ENCODE peak calls at places on chromosomes 2 and 18, in six cellular contexts. P, G, A, V, F and O are unnamed samples.

GRCh38 chr18:46278481-46279465 is 174.6 kb downstream of the HAUS1 start:
- DNase-seq in G (peak; percentile 25), A (no peak), P (no peak), F (no peak), V (no peak), O (no peak)

GRCh38 chr18:59881728-59882685 is 17.8 kb upstream of the PMAIP1 start:
- DNase-seq in G (peak; percentile 74), F (no peak), V (no peak), A (no peak), P (no peak), O (no peak)

GRCh38 chr18:45408218-45408617 is 207.1 kb upstream of the SLC14A2 start:
- DNase-seq in F (no peak), A (no peak), P (no peak), V (no peak), G (no peak), O (no peak)

GRCh38 chr18:58615150-58616132 is 13.4 kb downstream of the ALPK2 start:
- DNase-seq in F (no peak), A (peak; percentile 14), V (no peak), G (peak; percentile 38), P (no peak), O (no peak)

GRCh38 chr2:17518212-17519154 is at the start of gene RAD51AP2:
- DNase-seq in P (peak; percentile 87), F (peak; percentile 89), V (peak; percentile 90), A (no peak), G (no peak), O (peak; percentile 73)

GRCh38 chr2:54668711-54669110 is 54.8 kb upstream of the EML6 start:
- DNase-seq in F (no peak), G (no peak), A (no peak), P (no peak), V (no peak), O (no peak)

GRCh38 chr2:229335877-229336346 is 64.8 kb upstream of the PID1 start:
- DNase-seq in P (no peak), F (no peak), V (no peak), A (no peak), G (no peak), O (no peak)

GRCh38 chr2:66729391-66729790 is 294.5 kb downstream of the MEIS1 start:
- DNase-seq in F (no peak), V (no peak), P (no peak), G (no peak), A (no peak), O (no peak)

GRCh38 chr2:35973132-35973736 is 382.3 kb upstream of the CRIM1 start:
- DNase-seq in G (peak; percentile 38), A (no peak), F (no peak), P (no peak), V (no peak), O (no peak)

GRCh38 chr2:182542501-182543258 is 115.8 kb upstream of the PDE1A start:
- DNase-seq in F (no peak), P (no peak), A (no peak), G (no peak), V (no peak), O (no peak)

GRCh38 chr2:231919341-231920035 is 6.7 kb downstream of the NPPC start:
- DNase-seq in P (no peak), V (no peak), A (no peak), G (no peak), F (peak; percentile 4), O (peak; percentile 59)

GRCh38 chr2:129117427-129117826 is 798.8 kb upstream of the HS6ST1 start:
- DNase-seq in G (no peak), P (no peak), F (no peak), V (no peak), A (no peak), O (no peak)

GRCh38 chr18:9707381-9708056 is 582 bp upstream of the RAB31 start:
- DNase-seq in G (no peak), P (no peak), F (no peak), V (peak; percentile 60), A (no peak), O (no peak)

GRCh38 chr2:239440511-239440959 is 39.7 kb upstream of the HDAC4 start:
- DNase-seq in F (no peak), P (no peak), V (no peak), G (no peak), A (no peak), O (no peak)

GRCh38 chr2:239443102-239443620 is 42.3 kb upstream of the HDAC4 start:
- DNase-seq in P (no peak), G (no peak), F (no peak), A (no peak), V (no peak), O (no peak)

GRCh38 chr2:239441724-239442123 is 40.9 kb upstream of the HDAC4 start:
- DNase-seq in G (no peak), P (no peak), F (no peak), A (no peak), V (no peak), O (no peak)

GRCh38 chr2:239441261-239441701 is 40.5 kb upstream of the HDAC4 start:
- DNase-seq in P (no peak), F (no peak), V (no peak), A (no peak), G (no peak), O (no peak)

GRCh38 chr2:239442192-239442591 is 41.4 kb upstream of the HDAC4 start:
- DNase-seq in F (no peak), P (no peak), V (no peak), G (no peak), A (no peak), O (no peak)
- H3K27ac ChIP-seq in F (no peak overlapping the region), P (no peak overlapping the region), V (no peak overlapping the region), G (no peak overlapping the region), A (no peak overlapping the region), O (no peak overlapping the region)

GRCh38 chr2:48358982-48359381 is 171.0 kb upstream of the STON1 start:
- DNase-seq in G (no peak), P (no peak), A (no peak), F (no peak), V (no peak), O (no peak)

GRCh38 chr2:48355494-48355893 is 174.5 kb upstream of the STON1 start:
- DNase-seq in V (no peak), F (no peak), A (no peak), P (no peak), G (no peak), O (no peak)

GRCh38 chr2:48356701-48357322 is 173.1 kb upstream of the STON1 start:
- DNase-seq in A (no peak), F (no peak), P (no peak), G (no peak), V (no peak), O (no peak)

GRCh38 chr2:48362515-48362914 is 167.4 kb upstream of the STON1 start:
- DNase-seq in P (no peak), V (no peak), A (no peak), F (no peak), G (no peak), O (no peak)

GRCh38 chr2:48357351-48357750 is 172.6 kb upstream of the STON1 start:
- DNase-seq in A (no peak), F (no peak), V (no peak), G (no peak), P (no peak), O (no peak)
- H3K4me1 ChIP-seq in A (peaks cover 67% of the 10 kb centered on the region), F (peaks cover 43% of the 10 kb centered on the region), V (no peaks in the 10 kb centered on the region), G (peaks cover 13% of the 10 kb centered on the region), P (peaks cover 27% of the 10 kb centered on the region), O (peaks cover 43% of the 10 kb centered on the region)

GRCh38 chr2:144801325-144801724 is 281.4 kb upstream of the ZEB2 start:
- DNase-seq in P (no peak), V (no peak), G (no peak), A (no peak), F (no peak), O (no peak)

GRCh38 chr2:144798019-144798418 is 278.1 kb upstream of the ZEB2 start:
- DNase-seq in A (no peak), G (no peak), P (no peak), V (no peak), F (no peak), O (no peak)

GRCh38 chr2:144796956-144797355 is 277.0 kb upstream of the ZEB2 start:
- DNase-seq in A (no peak), F (no peak), V (no peak), P (no peak), G (no peak), O (no peak)

DNA sequence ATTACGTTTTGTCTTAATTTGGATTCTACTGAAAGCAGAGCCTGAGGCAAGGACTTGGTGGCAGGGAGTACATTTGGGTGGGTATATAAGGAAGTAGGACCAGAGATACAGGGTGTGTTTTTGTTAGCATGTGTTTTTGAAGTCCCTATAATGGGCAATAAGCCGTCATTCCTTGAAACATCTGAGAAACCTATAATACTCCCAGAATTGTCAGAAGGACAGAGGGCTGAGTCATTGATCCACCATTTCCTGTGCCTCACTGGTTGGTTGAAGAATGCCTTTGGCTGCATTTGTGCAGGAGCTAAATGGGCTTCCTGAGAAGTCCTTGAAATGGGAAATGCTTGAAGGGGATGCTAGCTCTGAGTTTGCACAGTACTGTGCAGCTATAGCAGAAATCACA is 281.8 kb upstream of the ZEB2 start:
- DNase-seq in G (peak; percentile 57), A (no peak), F (no peak), P (no peak), V (no peak), O (no peak)
- H3K27ac ChIP-seq in G (no peak overlapping the region), A (no peak overlapping the region), F (no peak overlapping the region), P (no peak overlapping the region), V (no peak overlapping the region), O (no peak overlapping the region)

DNA sequence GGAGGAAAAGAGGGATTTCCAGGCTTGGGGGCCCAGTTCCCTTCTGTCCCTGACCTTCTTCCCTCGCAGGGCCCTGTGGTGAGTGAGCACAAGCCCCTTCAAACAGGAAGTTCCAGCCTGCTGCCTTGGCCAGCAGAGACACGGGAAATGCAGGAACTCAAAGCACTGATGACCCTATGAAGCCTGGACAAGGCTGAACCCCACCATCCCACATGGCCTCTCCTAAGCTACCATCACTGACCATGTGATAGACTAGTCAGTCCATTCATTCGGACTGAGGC is 196.4 kb downstream of the TNS1 start:
- DNase-seq in V (no peak), A (no peak), P (no peak), F (peak; percentile 22), G (no peak), O (no peak)
- H3K4me1 ChIP-seq in V (no peaks in the 10 kb centered on the region), A (no peaks in the 10 kb centered on the region), P (peaks cover 31% of the 10 kb centered on the region), F (peaks cover 89% of the 10 kb centered on the region), G (no peaks in the 10 kb centered on the region), O (no peaks in the 10 kb centered on the region)

GRCh38 chr2:84899681-84900080 is 5.8 kb upstream of the TMSB10 start:
- DNase-seq in G (no peak), P (no peak), A (no peak), V (no peak), F (no peak), O (no peak)

GRCh38 chr2:84899181-84899580 is 6.3 kb upstream of the TMSB10 start:
- DNase-seq in F (no peak), V (no peak), A (no peak), P (no peak), G (no peak), O (no peak)

GRCh38 chr2:84902526-84902925 is 2.9 kb upstream of the TMSB10 start:
- DNase-seq in F (no peak), A (no peak), G (no peak), V (no peak), P (no peak), O (no peak)

GRCh38 chr2:84901593-84902120 is 3.8 kb upstream of the TMSB10 start:
- DNase-seq in A (no peak), F (no peak), G (no peak), V (no peak), P (no peak), O (no peak)

GRCh38 chr2:84900951-84901350 is 4.5 kb upstream of the TMSB10 start:
- DNase-seq in G (no peak), P (no peak), A (no peak), F (no peak), V (no peak), O (no peak)
- H3K27ac ChIP-seq in G (no peak overlapping the region), P (no peak overlapping the region), A (no peak overlapping the region), F (no peak overlapping the region), V (no peak overlapping the region), O (no peak overlapping the region)

GRCh38 chr2:158179660-158180059 is 78.0 kb downstream of the UPP2 start:
- DNase-seq in A (no peak), P (no peak), V (no peak), F (no peak), G (peak; percentile 45), O (no peak)
- H3K4me1 ChIP-seq in A (no peaks in the 10 kb centered on the region), P (no peaks in the 10 kb centered on the region), V (no peaks in the 10 kb centered on the region), F (peaks cover 6% of the 10 kb centered on the region), G (peaks cover 23% of the 10 kb centered on the region), O (no peaks in the 10 kb centered on the region)